ENCODE peak calls at places on chromosomes 4 and X, in four cellular contexts. F is activated CD4-positive, CD25-positive, alpha-beta regulatory T cell; A is NCI-H1436; K is body of pancreas. X is an unnamed sample.
A peak's percentile ranks its signal among the peaks of the same experiment; 100 is the strongest.

GRCh38 chrX:42869011-42869410 is 91.0 kb upstream of the PPP1R2C start:
- DNase-seq in F (no peak), A (no peak), K (no peak), X (no peak)

GRCh38 chr4:96016615-96017299 is 176.9 kb downstream of the PDHA2 start:
- DNase-seq in F (no peak), A (no peak), K (no peak), X (no peak)

GRCh38 chr4:139900964-139901376 is 235.4 kb downstream of the MGST2 start:
- DNase-seq in F (no peak), A (no peak), K (no peak), X (no peak)

GRCh38 chr4:164930647-164931046 is 46.8 kb downstream of the TRIM61 start:
- DNase-seq in F (no peak), A (no peak), K (no peak), X (no peak)

GRCh38 chr4:181896609-181897008 is 346.6 kb upstream of the TENM3 start:
- DNase-seq in F (no peak), A (no peak), K (no peak), X (no peak)

GRCh38 chr4:105586638-105587328 is 34.4 kb downstream of the ARHGEF38 start:
- DNase-seq in F (no peak), A (no peak), K (no peak), X (no peak)

GRCh38 chr4:54099287-54099958 is 540 bp upstream of the GSX2 start:
- DNase-seq in F (no peak), A (no peak), K (no peak), X (no peak)

GRCh38 chrX:20511792-20512191 is 245.1 kb upstream of the RPS6KA3 start:
- DNase-seq in F (no peak), A (no peak), K (no peak), X (no peak)

GRCh38 chr4:93243262-93243661 is 585.3 kb upstream of the ATOH1 start:
- DNase-seq in F (no peak), A (no peak), K (no peak), X (no peak)

GRCh38 chrX:25524150-25524549 is 508.4 kb upstream of the ARX start:
- DNase-seq in F (no peak), A (no peak), K (peak; percentile 2), X (no peak)

GRCh38 chr4:103091601-103092223 is 7.9 kb downstream of the BDH2 start:
- DNase-seq in F (peak; percentile 1), A (peak; percentile 81), K (peak; percentile 65), X (no peak)

GRCh38 chr4:3112979-3113469 is 38.5 kb downstream of the HTT start:
- DNase-seq in F (no peak), A (no peak), K (no peak), X (no peak)

GRCh38 chr4:26140150-26140898 is 180.5 kb upstream of the RBPJ start:
- DNase-seq in F (no peak), A (no peak), K (no peak), X (no peak)

GRCh38 chrX:154751669-154752271 is 893 bp upstream of the GAB3 start:
- DNase-seq in F (no peak), A (no peak), K (no peak), X (no peak)

GRCh38 chrX:23766650-23767551 is 16.1 kb upstream of the SAT1 start:
- DNase-seq in F (no peak), A (no peak), K (no peak), X (no peak)

GRCh38 chrX:123340691-123341090 is 156.6 kb downstream of the GRIA3 start:
- DNase-seq in F (no peak), A (no peak), K (no peak), X (no peak)

GRCh38 chr4:184066584-184067300 is 150.9 kb downstream of the ENPP6 start:
- DNase-seq in F (no peak), A (no peak), K (peak; percentile 41), X (no peak)

GRCh38 chr4:98546910-98547544 is 111.4 kb downstream of the TSPAN5 start:
- DNase-seq in F (no peak), A (no peak), K (no peak), X (no peak)

GRCh38 chrX:40109288-40110008 is 11.7 kb upstream of the BCOR start:
- DNase-seq in F (no peak), A (peak; percentile 44), K (peak; percentile 76), X (no peak)

GRCh38 chr4:164408831-164409230 is 345.1 kb upstream of the SMIM31 start:
- DNase-seq in F (no peak), A (no peak), K (no peak), X (no peak)

GRCh38 chr4:88803600-88804096 is 106.0 kb upstream of the NAP1L5 start:
- DNase-seq in F (no peak), A (no peak), K (peak; percentile 68), X (no peak)

GRCh38 chr4:20700007-20700761 is at the start of gene PACRGL:
- DNase-seq in F (peak; percentile 87), A (peak; percentile 82), K (peak; percentile 94), X (peak; percentile 88)

GRCh38 chr4:14607001-14607400 is 395.3 kb upstream of the CPEB2 start:
- DNase-seq in F (no peak), A (no peak), K (no peak), X (no peak)

GRCh38 chr4:72568959-72569718 is at the start of gene ADAMTS3:
- DNase-seq in F (no peak), A (peak; percentile 54), K (peak; percentile 52), X (no peak)

GRCh38 chrX:106611682-106612402 is at the start of gene RADX:
- DNase-seq in F (peak; percentile 23), A (peak; percentile 99), K (peak; percentile 89), X (peak; percentile 73)

GRCh38 chr4:185099024-185099682 is 43.9 kb upstream of the SLC25A4 start:
- DNase-seq in F (no peak), A (no peak), K (no peak), X (no peak)

GRCh38 chr4:184437988-184438774 is 36.2 kb downstream of the IRF2 start:
- DNase-seq in F (no peak), A (peak; percentile 58), K (no peak), X (no peak)

GRCh38 chrX:48890296-48890925 is 7.2 kb downstream of the TIMM17B start:
- DNase-seq in F (no peak), A (no peak), K (no peak), X (no peak)

GRCh38 chr4:156102411-156102810 is 148.7 kb upstream of the CTSO start:
- DNase-seq in F (no peak), A (no peak), K (no peak), X (no peak)

GRCh38 chr4:152696764-152697250 is 17.0 kb upstream of the TMEM154 start:
- DNase-seq in F (peak; percentile 20), A (no peak), K (peak; percentile 7), X (no peak)

GRCh38 chr4:60619531-60620305 is 580.4 kb upstream of the ADGRL3 start:
- DNase-seq in F (no peak), A (no peak), K (no peak), X (no peak)

GRCh38 chr4:109815151-109816081 is at the start of gene GAR1:
- DNase-seq in F (peak; percentile 62), A (peak; percentile 87), K (peak; percentile 96), X (peak; percentile 76)